ENCODE peak calls at places on chromosomes 3 and 15, in eight cellular contexts. W is vagina, U is lung, S is mesenchymal stem cell, G is adrenal gland, V is GM12878, P is PC-3, B is HepG2. D is an unnamed sample.

GRCh38 chr3:115790759-115791158 is 167.4 kb downstream of the GAP43 start:
- DNase-seq in P (peak; percentile 98), U (no peak), S (peak; percentile 97), V (no peak), B (peak; percentile 84), G (peak; percentile 33), W (no peak), D (no peak)

GRCh38 chr3:148601766-148602685 is 95.7 kb upstream of the AGTR1 start:
- DNase-seq in P (no peak), B (peak; percentile 99), U (no peak), S (peak; percentile 10), V (no peak), G (no peak), W (no peak), D (no peak)

GRCh38 chr3:9676780-9677179 is 26.9 kb upstream of the CPNE9 start:
- DNase-seq in V (no peak), S (peak; percentile 16), P (peak; percentile 69), B (peak; percentile 9), U (no peak), G (no peak), W (no peak), D (no peak)

GRCh38 chr3:152176998-152177397 is 91.7 kb upstream of the MBNL1 start:
- DNase-seq in U (no peak), S (no peak), G (no peak), V (no peak), W (no peak), P (no peak), B (no peak), D (no peak)

GRCh38 chr3:24349367-24350019 is 145.2 kb downstream of the THRB start:
- DNase-seq in G (no peak), V (no peak), W (no peak), U (no peak), B (no peak), P (no peak), S (no peak), D (no peak)

GRCh38 chr15:57595011-57595866 is 3.5 kb downstream of the MYZAP start:
- DNase-seq in B (peak; percentile 21), S (no peak), P (no peak), V (no peak), G (peak; percentile 67), W (no peak), U (no peak), D (no peak)

GRCh38 chr3:133478624-133479023 is 78.8 kb downstream of the BFSP2 start:
- DNase-seq in G (no peak), V (no peak), W (no peak), U (no peak), B (no peak), S (no peak), P (no peak), D (peak; percentile 33)

GRCh38 chr3:194269610-194270145 is 81.5 kb downstream of the CPN2 start:
- DNase-seq in W (no peak), G (peak; percentile 97), P (no peak), U (peak; percentile 80), V (no peak), S (peak; percentile 83), B (no peak), D (no peak)

GRCh38 chr3:196998966-196999760 is 30.5 kb downstream of the MELTF start:
- DNase-seq in B (no peak), V (no peak), G (no peak), S (no peak), P (no peak), U (no peak), W (no peak), D (no peak)

GRCh38 chr3:49471856-49472495 is 1.9 kb downstream of the DAG1 start:
- DNase-seq in S (peak; percentile 23), B (no peak), G (no peak), V (no peak), U (no peak), P (no peak), W (no peak), D (no peak)
- H3K4me3 ChIP-seq in S (no peak overlapping the region), B (peak overlapping the region; percentile 82), G (no peak overlapping the region), V (peak overlapping the region; percentile 74), U (no peak overlapping the region), P (peak overlapping the region; percentile 72), W (peak overlapping the region; percentile 72), D (peak overlapping the region; percentile 61)

GRCh38 chr15:26382416-26383086 is 390.3 kb downstream of the GABRB3 start:
- DNase-seq in W (no peak), P (peak; percentile 20), G (no peak), U (no peak), S (no peak), B (no peak), V (no peak), D (no peak)
- H3K9me3 ChIP-seq in W (no peaks in the 10 kb centered on the region), P (no peaks in the 10 kb centered on the region), G (no peaks in the 10 kb centered on the region), U (peaks cover 6% of the 10 kb centered on the region), S (peaks cover 12% of the 10 kb centered on the region), B (peaks cover 96% of the 10 kb centered on the region), V (no peaks in the 10 kb centered on the region), D (no peaks in the 10 kb centered on the region)

GRCh38 chr3:123713211-123713610 is 128.4 kb upstream of the HACD2 start:
- DNase-seq in V (no peak), S (no peak), U (no peak), B (no peak), G (no peak), W (no peak), P (no peak), D (no peak)

GRCh38 chr3:123719785-123720531 is 135.1 kb upstream of the HACD2 start:
- DNase-seq in V (no peak), B (no peak), G (no peak), P (no peak), S (no peak), W (no peak), U (no peak), D (no peak)

GRCh38 chr3:123720638-123721037 is 135.8 kb upstream of the HACD2 start:
- DNase-seq in W (no peak), V (no peak), G (no peak), P (no peak), S (no peak), U (no peak), B (no peak), D (no peak)

GRCh38 chr3:123712077-123712860 is 127.4 kb upstream of the HACD2 start:
- DNase-seq in B (no peak), G (no peak), V (no peak), P (no peak), S (peak; percentile 47), W (no peak), U (no peak), D (no peak)

DNA sequence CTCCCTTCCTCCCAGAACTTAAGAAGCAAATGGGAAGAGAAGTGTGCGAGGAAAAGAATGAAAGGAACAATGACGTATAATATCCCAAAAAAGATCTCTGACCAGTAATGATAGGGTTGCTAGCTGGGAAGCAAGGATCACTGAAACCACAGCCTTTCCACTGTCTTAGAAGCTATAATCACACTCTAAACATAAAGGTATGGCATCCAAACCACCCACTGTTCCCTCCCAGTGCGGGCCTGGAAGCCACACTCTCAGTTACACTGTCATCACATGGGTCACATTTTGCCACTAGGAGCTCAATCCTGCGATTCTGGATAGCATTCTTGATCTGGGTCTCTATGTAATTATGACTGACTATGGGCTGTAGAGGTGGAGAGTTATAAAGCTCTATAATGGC is 131.6 kb upstream of the HACD2 start:
- DNase-seq in U (no peak), V (no peak), W (no peak), S (no peak), B (no peak), G (no peak), P (no peak), D (no peak)
- H3K4me1 ChIP-seq in U (no peaks in the 10 kb centered on the region), V (no peaks in the 10 kb centered on the region), W (peaks cover 23% of the 10 kb centered on the region), S (peaks cover 24% of the 10 kb centered on the region), B (no peaks in the 10 kb centered on the region), G (no peaks in the 10 kb centered on the region), P (no peaks in the 10 kb centered on the region), D (no peaks in the 10 kb centered on the region)

GRCh38 chr15:52021892-52022540 is 3.0 kb downstream of the MAPK6 start:
- DNase-seq in G (no peak), V (no peak), B (no peak), U (no peak), W (no peak), P (no peak), S (no peak), D (no peak)
- H3K4me3 ChIP-seq in G (peak overlapping the region; percentile 35), V (peak overlapping the region; percentile 91), B (peak overlapping the region; percentile 77), U (no peak overlapping the region), W (peak overlapping the region; percentile 64), P (peak overlapping the region; percentile 98), S (no peak overlapping the region), D (peak overlapping the region; percentile 65)